ENCODE peak calls at places on chromosomes 1 and 21, in seven cellular contexts. M is stimulated activated CD4-positive, alpha-beta T cell treated with anti-CD3 and anti-CD28 coated beads, Interleukin-2, amount 100 ng/mL, for 24 hours; K is activated naive CD8-positive, alpha-beta T cell treated with anti-CD3 and anti-CD28 coated beads, Interleukin-2, amount 50 U/mL, for 24 hours; Z is KBM-7; I is ecto neural progenitor cell; X is stimulated activated effector memory CD8-positive, alpha-beta T cell treated with anti-CD3 and anti-CD28 coated beads, Interleukin-12 subunit alpha, Interleukin-12 subunit beta, amount 100 ng/mL, for 72 hours; Y is GM12891. W is an unnamed sample.

GRCh38 chr1:156643266-156644092 is 1.6 kb downstream of the BCAN start:
- DNase-seq in M (peak; percentile 27), Y (peak; percentile 66), Z (peak; percentile 83), X (no peak), K (peak; percentile 25), I (no peak), W (no peak)

GRCh38 chr1:6205849-6206845 is at the start of gene RNF207:
- DNase-seq in X (peak; percentile 88), M (peak; percentile 80), Z (no peak), K (peak; percentile 69), Y (peak; percentile 86), I (peak; percentile 80), W (peak; percentile 87)

GRCh38 chr1:34816332-34816731 is 23.5 kb downstream of the GJA4 start:
- DNase-seq in M (no peak), X (no peak), K (no peak), Z (no peak), Y (no peak), I (no peak), W (no peak)

GRCh38 chr1:89525169-89525855 is 683 bp downstream of the LRRC8B start:
- DNase-seq in M (peak; percentile 47), K (peak; percentile 61), Y (no peak), Z (peak; percentile 73), I (peak; percentile 62), X (no peak), W (no peak)

GRCh38 chr21:45920824-45921600 is 60.6 kb upstream of the COL6A1 start:
- DNase-seq in Z (no peak), Y (no peak), I (no peak), X (no peak), M (no peak), K (no peak), W (no peak)

GRCh38 chr1:153490272-153491051 is 30.0 kb upstream of the S100A7 start:
- DNase-seq in K (no peak), M (no peak), Z (no peak), Y (no peak), X (no peak), I (no peak), W (no peak)

GRCh38 chr1:109610609-109611307 is 8.7 kb downstream of the GNAT2 start:
- DNase-seq in I (no peak), X (no peak), Y (no peak), M (no peak), Z (no peak), K (no peak), W (no peak)

GRCh38 chr1:63327417-63328139 is 5.2 kb downstream of the FOXD3 start:
- DNase-seq in I (peak; percentile 92), K (peak; percentile 63), Z (peak; percentile 86), X (peak; percentile 78), M (peak; percentile 72), Y (no peak), W (peak; percentile 93)

GRCh38 chr1:41396084-41396483 is 34.9 kb downstream of the FOXO6 start:
- DNase-seq in I (no peak), Y (no peak), X (no peak), K (no peak), Z (no peak), M (no peak), W (no peak)